ENCODE peak calls at places on chromosomes 16 and 17, in six cellular contexts. One of them, this sample, is unnamed. For H3K4me1, the result is how much of the 10 kb centered on the place peaks cover.

GRCh38 chr16:24689128-24689527 is 40.3 kb upstream of the TNRC6A start:
- DNase-seq in Peyer's patch: no peak
- DNase-seq in prostate gland: no peak
- DNase-seq in hepatocyte: peak
- DNase-seq in left ventricle myocardium inferior: no peak
- DNase-seq in gastrocnemius medialis: no peak
- DNase-seq in this sample: no peak

GRCh38 chr16:59733321-59733720 is 999.2 kb upstream of the GOT2 start:
- DNase-seq in Peyer's patch: no peak
- DNase-seq in prostate gland: no peak
- DNase-seq in hepatocyte: no peak
- DNase-seq in left ventricle myocardium inferior: no peak
- DNase-seq in gastrocnemius medialis: no peak
- DNase-seq in this sample: no peak

GRCh38 chr16:86466695-86467406 is 43.5 kb upstream of the FOXF1 start:
- DNase-seq in Peyer's patch: no peak
- DNase-seq in prostate gland: no peak
- DNase-seq in hepatocyte: no peak
- DNase-seq in left ventricle myocardium inferior: no peak
- DNase-seq in gastrocnemius medialis: no peak
- DNase-seq in this sample: no peak

GRCh38 chr17:79951361-79952264 is 84.1 kb downstream of the TBC1D16 start:
- DNase-seq in Peyer's patch: no peak
- DNase-seq in prostate gland: peak
- DNase-seq in hepatocyte: peak
- DNase-seq in left ventricle myocardium inferior: peak
- DNase-seq in gastrocnemius medialis: no peak
- DNase-seq in this sample: no peak

GRCh38 chr16:3022208-3022696 is 1.5 kb downstream of the HCFC1R1 start:
- DNase-seq in Peyer's patch: peak
- DNase-seq in prostate gland: peak
- DNase-seq in hepatocyte: peak
- DNase-seq in left ventricle myocardium inferior: peak
- DNase-seq in gastrocnemius medialis: peak
- DNase-seq in this sample: peak

GRCh38 chr16:85664580-85665372 is 24.0 kb downstream of the GINS2 start:
- DNase-seq in Peyer's patch: no peak
- DNase-seq in prostate gland: no peak
- DNase-seq in hepatocyte: no peak
- DNase-seq in left ventricle myocardium inferior: no peak
- DNase-seq in gastrocnemius medialis: no peak
- DNase-seq in this sample: no peak

GRCh38 chr16:26598989-26599785 is 467.5 kb upstream of the C16orf82 start:
- DNase-seq in Peyer's patch: no peak
- DNase-seq in prostate gland: no peak
- DNase-seq in hepatocyte: no peak
- DNase-seq in left ventricle myocardium inferior: no peak
- DNase-seq in gastrocnemius medialis: no peak
- DNase-seq in this sample: no peak

GRCh38 chr16:57988929-57989328 is 11.5 kb downstream of the ZNF319 start:
- DNase-seq in Peyer's patch: no peak
- DNase-seq in prostate gland: peak
- DNase-seq in hepatocyte: no peak
- DNase-seq in left ventricle myocardium inferior: peak
- DNase-seq in gastrocnemius medialis: no peak
- DNase-seq in this sample: no peak

GRCh38 chr16:56910654-56911539 is 21.0 kb upstream of the HERPUD1 start:
- DNase-seq in Peyer's patch: no peak
- DNase-seq in prostate gland: no peak
- DNase-seq in hepatocyte: no peak
- DNase-seq in left ventricle myocardium inferior: no peak
- DNase-seq in gastrocnemius medialis: no peak
- DNase-seq in this sample: no peak

GRCh38 chr17:27807567-27808470 is 7.5 kb upstream of the NOS2 start:
- DNase-seq in Peyer's patch: peak
- DNase-seq in prostate gland: no peak
- DNase-seq in hepatocyte: peak
- DNase-seq in left ventricle myocardium inferior: no peak
- DNase-seq in gastrocnemius medialis: no peak
- DNase-seq in this sample: peak

GRCh38 chr17:82914375-82914774 is 74.6 kb upstream of the ZNF750 start:
- DNase-seq in Peyer's patch: no peak
- DNase-seq in prostate gland: no peak
- DNase-seq in hepatocyte: no peak
- DNase-seq in left ventricle myocardium inferior: peak
- DNase-seq in gastrocnemius medialis: no peak
- DNase-seq in this sample: no peak

GRCh38 chr16:82011199-82011641 is at the start of gene SDR42E1:
- DNase-seq in Peyer's patch: peak
- DNase-seq in prostate gland: peak
- DNase-seq in hepatocyte: no peak
- DNase-seq in left ventricle myocardium inferior: no peak
- DNase-seq in gastrocnemius medialis: no peak
- DNase-seq in this sample: peak

GRCh38 chr17:49495842-49496182 is 719 bp downstream of the NGFR start:
- DNase-seq in Peyer's patch: no peak
- DNase-seq in prostate gland: no peak
- DNase-seq in hepatocyte: no peak
- DNase-seq in left ventricle myocardium inferior: no peak
- DNase-seq in gastrocnemius medialis: no peak
- DNase-seq in this sample: no peak

GRCh38 chr16:66520406-66521194 is 29.3 kb downstream of the TK2 start:
- DNase-seq in Peyer's patch: peak
- DNase-seq in prostate gland: no peak
- DNase-seq in hepatocyte: no peak
- DNase-seq in left ventricle myocardium inferior: peak
- DNase-seq in gastrocnemius medialis: peak
- DNase-seq in this sample: no peak

GRCh38 chr17:57626520-57627210 is 118.4 kb downstream of the CCDC182 start:
- DNase-seq in Peyer's patch: no peak
- DNase-seq in prostate gland: no peak
- DNase-seq in hepatocyte: no peak
- DNase-seq in left ventricle myocardium inferior: no peak
- DNase-seq in gastrocnemius medialis: no peak
- DNase-seq in this sample: no peak

GRCh38 chr16:19560078-19560477 is 4.6 kb downstream of the VPS35L start:
- DNase-seq in Peyer's patch: no peak
- DNase-seq in prostate gland: no peak
- DNase-seq in hepatocyte: no peak
- DNase-seq in left ventricle myocardium inferior: no peak
- DNase-seq in gastrocnemius medialis: no peak
- DNase-seq in this sample: no peak

GRCh38 chr17:61631800-61632199 is 40.8 kb upstream of the NACA2 start:
- DNase-seq in Peyer's patch: no peak
- DNase-seq in prostate gland: no peak
- DNase-seq in hepatocyte: no peak
- DNase-seq in left ventricle myocardium inferior: no peak
- DNase-seq in gastrocnemius medialis: no peak
- DNase-seq in this sample: no peak

GRCh38 chr16:59886021-59886420 is 1151.9 kb upstream of the GOT2 start:
- DNase-seq in Peyer's patch: no peak
- DNase-seq in prostate gland: peak
- DNase-seq in hepatocyte: peak
- DNase-seq in left ventricle myocardium inferior: peak
- DNase-seq in gastrocnemius medialis: peak
- DNase-seq in this sample: no peak

GRCh38 chr16:19113577-19114358 is at the start of gene ITPRIPL2:
- DNase-seq in Peyer's patch: peak
- DNase-seq in prostate gland: peak
- DNase-seq in hepatocyte: peak
- DNase-seq in left ventricle myocardium inferior: peak
- DNase-seq in gastrocnemius medialis: peak
- DNase-seq in this sample: peak

GRCh38 chr17:10744509-10745000 is 14.7 kb upstream of the TMEM220 start:
- DNase-seq in Peyer's patch: peak
- DNase-seq in prostate gland: no peak
- DNase-seq in hepatocyte: no peak
- DNase-seq in left ventricle myocardium inferior: no peak
- DNase-seq in gastrocnemius medialis: no peak
- DNase-seq in this sample: no peak

GRCh38 chr16:66554492-66554891 is 2.1 kb downstream of the CKLF start:
- DNase-seq in Peyer's patch: no peak
- DNase-seq in prostate gland: no peak
- DNase-seq in hepatocyte: no peak
- DNase-seq in left ventricle myocardium inferior: no peak
- DNase-seq in gastrocnemius medialis: no peak
- DNase-seq in this sample: no peak

GRCh38 chr17:63842173-63842539 is 329 bp downstream of the SMARCD2 start:
- DNase-seq in Peyer's patch: peak
- DNase-seq in prostate gland: peak
- DNase-seq in hepatocyte: no peak
- DNase-seq in left ventricle myocardium inferior: peak
- DNase-seq in gastrocnemius medialis: no peak
- DNase-seq in this sample: peak

GRCh38 chr16:71573387-71574094 is 3.4 kb downstream of the TAT start:
- DNase-seq in Peyer's patch: no peak
- DNase-seq in prostate gland: no peak
- DNase-seq in hepatocyte: no peak
- DNase-seq in left ventricle myocardium inferior: no peak
- DNase-seq in gastrocnemius medialis: no peak
- DNase-seq in this sample: no peak

GRCh38 chr17:49523706-49524472 is 28.8 kb downstream of the NGFR start:
- DNase-seq in Peyer's patch: no peak
- DNase-seq in prostate gland: peak
- DNase-seq in hepatocyte: peak
- DNase-seq in left ventricle myocardium inferior: no peak
- DNase-seq in gastrocnemius medialis: no peak
- DNase-seq in this sample: no peak

GRCh38 chr17:8556074-8556473 is 74.5 kb downstream of the MYH10 start:
- DNase-seq in Peyer's patch: no peak
- DNase-seq in prostate gland: no peak
- DNase-seq in hepatocyte: peak
- DNase-seq in left ventricle myocardium inferior: no peak
- DNase-seq in gastrocnemius medialis: no peak
- DNase-seq in this sample: no peak

GRCh38 chr16:53433509-53433908 is 762 bp upstream of the RBL2 start:
- DNase-seq in Peyer's patch: no peak
- DNase-seq in prostate gland: peak
- DNase-seq in hepatocyte: peak
- DNase-seq in left ventricle myocardium inferior: no peak
- DNase-seq in gastrocnemius medialis: no peak
- DNase-seq in this sample: no peak

GRCh38 chr17:44375196-44376017 is 11.8 kb upstream of the FAM171A2 start:
- DNase-seq in Peyer's patch: no peak
- DNase-seq in prostate gland: no peak
- DNase-seq in hepatocyte: no peak
- DNase-seq in left ventricle myocardium inferior: no peak
- DNase-seq in gastrocnemius medialis: no peak
- DNase-seq in this sample: no peak

GRCh38 chr17:15659236-15659635 is 24.9 kb downstream of the TRIM16 start:
- DNase-seq in Peyer's patch: no peak
- DNase-seq in prostate gland: no peak
- DNase-seq in hepatocyte: no peak
- DNase-seq in left ventricle myocardium inferior: no peak
- DNase-seq in gastrocnemius medialis: no peak
- DNase-seq in this sample: no peak

GRCh38 chr17:48545539-48545938 is 630 bp upstream of the HOXB2 start:
- DNase-seq in Peyer's patch: no peak
- DNase-seq in prostate gland: no peak
- DNase-seq in hepatocyte: no peak
- DNase-seq in left ventricle myocardium inferior: no peak
- DNase-seq in gastrocnemius medialis: no peak
- DNase-seq in this sample: no peak

GRCh38 chr16:53872248-53873221 is 168.6 kb downstream of the FTO start:
- DNase-seq in Peyer's patch: no peak
- DNase-seq in prostate gland: no peak
- DNase-seq in hepatocyte: no peak
- DNase-seq in left ventricle myocardium inferior: no peak
- DNase-seq in gastrocnemius medialis: no peak
- DNase-seq in this sample: no peak

GRCh38 chr17:38544839-38545209 is 60.9 kb downstream of the SRCIN1 start:
- DNase-seq in Peyer's patch: no peak
- DNase-seq in prostate gland: no peak
- DNase-seq in hepatocyte: no peak
- DNase-seq in left ventricle myocardium inferior: no peak
- DNase-seq in gastrocnemius medialis: no peak
- DNase-seq in this sample: no peak
- TF ChIP-seq CTCF in Peyer's patch: no peak
- TF ChIP-seq CTCF in prostate gland: no peak
- TF ChIP-seq CTCF in hepatocyte: no peak
- TF ChIP-seq CTCF in left ventricle myocardium inferior: no peak
- TF ChIP-seq CTCF in gastrocnemius medialis: no peak
- TF ChIP-seq CTCF in this sample: no peak

DNA sequence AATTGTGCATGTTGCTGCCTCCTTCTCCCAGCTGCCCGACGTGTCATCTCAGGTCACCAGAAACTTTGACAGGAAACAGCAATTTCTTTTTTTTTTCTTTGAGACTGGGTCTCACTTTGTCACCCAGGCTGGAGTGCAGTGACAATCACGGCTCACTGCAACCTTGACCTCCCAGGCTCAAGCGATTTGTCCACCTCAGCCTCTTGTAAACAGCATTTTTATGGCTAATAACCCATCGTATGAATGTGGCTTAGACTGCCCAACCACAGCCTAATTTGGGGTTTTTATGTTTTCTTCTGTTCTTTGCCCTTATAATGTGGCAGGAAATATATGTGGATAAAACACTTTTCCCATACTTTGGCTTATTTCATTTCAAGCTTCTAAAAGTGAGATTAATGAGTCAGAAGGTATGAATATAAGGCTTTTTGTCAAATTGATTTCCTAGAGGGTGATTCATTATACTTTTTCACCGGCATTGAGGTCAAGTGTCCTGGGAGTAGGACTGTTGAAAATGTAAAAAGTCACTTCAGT is 31.0 kb upstream of the SLC5A10 start:
- DNase-seq in Peyer's patch: peak
- DNase-seq in prostate gland: no peak
- DNase-seq in hepatocyte: no peak
- DNase-seq in left ventricle myocardium inferior: no peak
- DNase-seq in gastrocnemius medialis: no peak
- DNase-seq in this sample: peak
- H3K4me3 ChIP-seq in Peyer's patch: no peak
- H3K4me3 ChIP-seq in prostate gland: no peak
- H3K4me3 ChIP-seq in hepatocyte: no peak
- H3K4me3 ChIP-seq in left ventricle myocardium inferior: no peak
- H3K4me3 ChIP-seq in gastrocnemius medialis: no peak
- H3K4me3 ChIP-seq in this sample: no peak

GRCh38 chr17:40023590-40024292 is 8.5 kb downstream of the CSF3 start:
- DNase-seq in Peyer's patch: no peak
- DNase-seq in prostate gland: peak
- DNase-seq in hepatocyte: peak
- DNase-seq in left ventricle myocardium inferior: peak
- DNase-seq in gastrocnemius medialis: no peak
- DNase-seq in this sample: peak
- H3K4me1 ChIP-seq in Peyer's patch: under half
- H3K4me1 ChIP-seq in prostate gland: under half
- H3K4me1 ChIP-seq in hepatocyte: under half
- H3K4me1 ChIP-seq in left ventricle myocardium inferior: half or more
- H3K4me1 ChIP-seq in gastrocnemius medialis: half or more
- H3K4me1 ChIP-seq in this sample: under half

DNA sequence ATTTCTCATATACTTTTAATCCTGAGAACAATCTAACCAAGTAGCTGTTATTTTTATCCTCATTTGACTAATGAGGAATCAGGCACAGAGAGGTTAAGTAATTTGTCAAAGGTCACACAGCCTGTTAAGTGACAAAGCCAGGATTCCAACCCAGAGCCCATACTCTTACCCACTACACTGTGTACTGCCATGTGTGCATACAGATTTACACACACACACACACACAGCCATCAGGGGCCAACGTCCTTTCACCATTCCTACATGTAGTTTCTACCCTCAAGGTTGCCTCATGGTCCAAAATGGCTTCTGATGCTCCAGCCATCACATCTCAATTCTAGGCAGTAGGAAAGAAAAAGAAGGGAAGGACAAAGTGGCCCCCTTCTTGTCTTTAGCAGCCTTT is 22.1 kb downstream of the TMEM186 start:
- DNase-seq in Peyer's patch: no peak
- DNase-seq in prostate gland: no peak
- DNase-seq in hepatocyte: no peak
- DNase-seq in left ventricle myocardium inferior: no peak
- DNase-seq in gastrocnemius medialis: no peak
- DNase-seq in this sample: no peak
- TF ChIP-seq CTCF in Peyer's patch: no peak
- TF ChIP-seq CTCF in prostate gland: no peak
- TF ChIP-seq CTCF in hepatocyte: no peak
- TF ChIP-seq CTCF in left ventricle myocardium inferior: no peak
- TF ChIP-seq CTCF in gastrocnemius medialis: no peak
- TF ChIP-seq CTCF in this sample: no peak

This sample was measured in colonic mucosa.